ENCODE peak calls at places on chromosomes 3 and 15, in nine cellular contexts. W, N, E, F, L, R, O, C and D are unnamed samples.

GRCh38 chr3:182533394-182533793 is 259.9 kb upstream of the ATP11B start:
- DNase-seq in E (no peak), W (no peak), O (peak; percentile 58), N (no peak), F (no peak), R (no peak), C (no peak), L (no peak), D (peak; percentile 66)

GRCh38 chr3:42751609-42752008 is 21.4 kb downstream of the CCDC13 start:
- DNase-seq in E (no peak), L (no peak), W (no peak), C (no peak), R (no peak), O (no peak), N (peak; percentile 35), F (no peak), D (no peak)

GRCh38 chr15:38707802-38708671 is 143.4 kb upstream of the RASGRP1 start:
- DNase-seq in R (no peak), E (peak; percentile 41), W (peak; percentile 71), L (no peak), N (peak; percentile 76), F (peak; percentile 72), O (peak; percentile 73), C (peak; percentile 57), D (peak; percentile 70)

GRCh38 chr3:21934576-21934975 is 183.6 kb upstream of the ZNF385D start:
- DNase-seq in O (no peak), E (no peak), N (no peak), R (no peak), C (no peak), F (no peak), W (no peak), L (no peak), D (no peak)

GRCh38 chr15:88894819-88895767 is at the start of gene HAPLN3:
- DNase-seq in E (peak; percentile 54), L (no peak), N (peak; percentile 59), W (no peak), C (no peak), O (peak; percentile 56), F (peak; percentile 36), R (peak; percentile 89), D (peak; percentile 81)

GRCh38 chr15:67107014-67107812 is 41.8 kb downstream of the SMAD3 start:
- DNase-seq in L (peak; percentile 65), W (peak; percentile 98), N (peak; percentile 95), O (peak; percentile 99), C (peak; percentile 56), F (peak; percentile 100), R (peak; percentile 59), E (no peak), D (no peak)

GRCh38 chr15:70023769-70024491 is 73.8 kb downstream of the TLE3 start:
- DNase-seq in N (peak; percentile 92), E (no peak), R (no peak), O (peak; percentile 18), F (peak; percentile 78), L (no peak), C (no peak), W (peak; percentile 55), D (peak; percentile 38)

GRCh38 chr3:126018995-126019394 is 50.0 kb downstream of the ROPN1B start:
- DNase-seq in O (no peak), N (no peak), W (no peak), L (no peak), E (no peak), F (no peak), R (no peak), C (no peak), D (no peak)

GRCh38 chr3:11037241-11037873 is 44.8 kb downstream of the SLC6A1 start:
- DNase-seq in F (no peak), L (no peak), W (no peak), N (no peak), O (no peak), C (no peak), E (no peak), R (no peak), D (no peak)